ENCODE peak calls at places on chromosome 21, in seven cellular contexts. D is GM23338, X is ovary, H is tibial nerve, T is transverse colon, L is K562, O is heart left ventricle. B is an unnamed sample.

GRCh38 chr21:26389971-26390641 is 183.0 kb downstream of the CYYR1 start:
- DNase-seq in D (no peak), X (no peak), H (no peak), T (no peak), L (no peak), O (no peak), B (no peak)

GRCh38 chr21:40568756-40569155 is 278.2 kb downstream of the DSCAM start:
- DNase-seq in D (no peak), X (no peak), H (no peak), T (no peak), L (no peak), O (no peak), B (peak; percentile 80)

GRCh38 chr21:45959779-45960390 is 21.7 kb upstream of the COL6A1 start:
- DNase-seq in D (no peak), X (no peak), H (no peak), T (no peak), L (no peak), O (no peak), B (no peak)

GRCh38 chr21:45448810-45449657 is 44.1 kb downstream of the COL18A1 start:
- DNase-seq in D (no peak), X (no peak), H (no peak), T (no peak), L (no peak), O (peak; percentile 55), B (no peak)

GRCh38 chr21:36964832-36965719 is 1.4 kb downstream of the HLCS start:
- DNase-seq in D (no peak), X (no peak), H (no peak), T (no peak), L (peak; percentile 64), O (no peak), B (no peak)

GRCh38 chr21:38766987-38767722 is 38.6 kb upstream of the ETS2 start:
- DNase-seq in D (no peak), X (no peak), H (no peak), T (peak; percentile 42), L (no peak), O (no peak), B (no peak)

GRCh38 chr21:16741228-16741665 is 771.6 kb upstream of the CXADR start:
- DNase-seq in D (no peak), X (peak; percentile 51), H (no peak), T (no peak), L (no peak), O (peak; percentile 54), B (no peak)

GRCh38 chr21:35885942-35886541 is 174.3 kb downstream of the SETD4 start:
- DNase-seq in D (peak; percentile 10), X (no peak), H (no peak), T (no peak), L (no peak), O (no peak), B (no peak)

GRCh38 chr21:25107708-25108107 is 499.6 kb downstream of the MRPL39 start:
- DNase-seq in D (no peak), X (no peak), H (no peak), T (no peak), L (no peak), O (no peak), B (no peak)

GRCh38 chr21:45861156-45861870 is 120.3 kb upstream of the COL6A1 start:
- DNase-seq in D (no peak), X (no peak), H (no peak), T (no peak), L (no peak), O (no peak), B (no peak)

GRCh38 chr21:46475296-46475695 is 16.6 kb downstream of the DIP2A start:
- DNase-seq in D (no peak), X (no peak), H (no peak), T (no peak), L (no peak), O (no peak), B (no peak)

GRCh38 chr21:29481641-29482040 is 182.9 kb downstream of the BACH1 start:
- DNase-seq in D (no peak), X (no peak), H (no peak), T (no peak), L (no peak), O (no peak), B (no peak)

GRCh38 chr21:46191257-46191685 is 7.0 kb upstream of the SPATC1L start:
- DNase-seq in D (no peak), X (peak; percentile 40), H (peak; percentile 18), T (no peak), L (peak; percentile 48), O (peak; percentile 66), B (no peak)

GRCh38 chr21:46454634-46455390 is 3.9 kb upstream of the DIP2A start:
- DNase-seq in D (no peak), X (no peak), H (no peak), T (no peak), L (no peak), O (no peak), B (no peak)

GRCh38 chr21:17819878-17820232 is 699 bp upstream of the C21orf91 start:
- DNase-seq in D (peak; percentile 45), X (no peak), H (peak; percentile 23), T (no peak), L (no peak), O (no peak), B (no peak)

GRCh38 chr21:29647353-29647781 is 292.4 kb downstream of the GRIK1 start:
- DNase-seq in D (no peak), X (no peak), H (no peak), T (no peak), L (peak; percentile 97), O (no peak), B (no peak)

GRCh38 chr21:31875424-31876097 is 2.7 kb downstream of the HUNK start:
- DNase-seq in D (no peak), X (no peak), H (no peak), T (no peak), L (no peak), O (no peak), B (no peak)

GRCh38 chr21:29423051-29423450 is 124.3 kb downstream of the BACH1 start:
- DNase-seq in D (no peak), X (no peak), H (no peak), T (no peak), L (no peak), O (no peak), B (no peak)

GRCh38 chr21:28253378-28253777 is 739.3 kb downstream of the LTN1 start:
- DNase-seq in D (no peak), X (no peak), H (no peak), T (no peak), L (no peak), O (no peak), B (no peak)

GRCh38 chr21:31604591-31605190 is 54.8 kb upstream of the SOD1 start:
- DNase-seq in D (peak; percentile 89), X (peak; percentile 43), H (peak; percentile 25), T (peak; percentile 65), L (peak; percentile 84), O (peak; percentile 79), B (peak; percentile 72)

GRCh38 chr21:37419228-37419906 is 52.8 kb downstream of the DYRK1A start:
- DNase-seq in D (no peak), X (no peak), H (no peak), T (no peak), L (peak; percentile 25), O (no peak), B (no peak)

GRCh38 chr21:37631319-37632117 is 264.9 kb downstream of the DYRK1A start:
- DNase-seq in D (peak; percentile 86), X (no peak), H (no peak), T (no peak), L (no peak), O (no peak), B (no peak)

GRCh38 chr21:40516336-40516735 is 330.6 kb downstream of the DSCAM start:
- DNase-seq in D (peak; percentile 52), X (no peak), H (no peak), T (peak; percentile 12), L (no peak), O (no peak), B (no peak)

GRCh38 chr21:45401916-45402900 is 2.8 kb upstream of the COL18A1 start:
- DNase-seq in D (no peak), X (peak; percentile 43), H (no peak), T (no peak), L (no peak), O (peak; percentile 56), B (no peak)

GRCh38 chr21:39125752-39126485 is 57.3 kb downstream of the PSMG1 start:
- DNase-seq in D (peak; percentile 88), X (peak; percentile 48), H (no peak), T (peak; percentile 51), L (peak; percentile 56), O (no peak), B (peak; percentile 73)

GRCh38 chr21:21436012-21436545 is 437.9 kb downstream of the NCAM2 start:
- DNase-seq in D (no peak), X (no peak), H (no peak), T (no peak), L (no peak), O (no peak), B (no peak)

GRCh38 chr21:34869541-34869940 is 179.6 kb downstream of the RUNX1 start:
- DNase-seq in D (no peak), X (no peak), H (no peak), T (no peak), L (no peak), O (no peak), B (no peak)

GRCh38 chr21:34865922-34866271 is 183.2 kb downstream of the RUNX1 start:
- DNase-seq in D (peak; percentile 93), X (no peak), H (no peak), T (peak; percentile 28), L (no peak), O (no peak), B (no peak)

GRCh38 chr21:34864370-34865209 is 184.5 kb downstream of the RUNX1 start:
- DNase-seq in D (no peak), X (no peak), H (no peak), T (no peak), L (no peak), O (no peak), B (no peak)

GRCh38 chr21:34870246-34870645 is 178.9 kb downstream of the RUNX1 start:
- DNase-seq in D (no peak), X (no peak), H (no peak), T (no peak), L (no peak), O (no peak), B (no peak)

GRCh38 chr21:34867785-34868184 is 181.3 kb downstream of the RUNX1 start:
- DNase-seq in D (no peak), X (no peak), H (no peak), T (no peak), L (no peak), O (no peak), B (no peak)
- H3K27me3 ChIP-seq in D (peaks cover 61% of the 10 kb centered on the region), X (no peaks in the 10 kb centered on the region), H (no peaks in the 10 kb centered on the region), T (no peaks in the 10 kb centered on the region), L (no peaks in the 10 kb centered on the region), O (no peaks in the 10 kb centered on the region), B (peaks cover 99% of the 10 kb centered on the region)

GRCh38 chr21:33611006-33611744 is 22.7 kb upstream of the DONSON start:
- DNase-seq in D (no peak), X (no peak), H (no peak), T (no peak), L (no peak), O (no peak), B (no peak)
- H3K4me3 ChIP-seq in D (no peak overlapping the region), X (no peak overlapping the region), H (no peak overlapping the region), T (no peak overlapping the region), L (no peak overlapping the region), O (no peak overlapping the region), B (no peak overlapping the region)

GRCh38 chr21:33069645-33069993 is 322 bp upstream of the OLIG1 start:
- DNase-seq in D (no peak), X (no peak), H (no peak), T (no peak), L (no peak), O (no peak), B (no peak)
- H3K27me3 ChIP-seq in D (peaks cover 99% of the 10 kb centered on the region), X (no peaks in the 10 kb centered on the region), H (no peaks in the 10 kb centered on the region), T (peaks cover 100% of the 10 kb centered on the region), L (peaks cover 35% of the 10 kb centered on the region), O (peaks cover 33% of the 10 kb centered on the region), B (peaks cover 43% of the 10 kb centered on the region)

GRCh38 chr21:43027846-43028731 is 47.5 kb downstream of the CBS start:
- DNase-seq in D (no peak), X (no peak), H (no peak), T (no peak), L (no peak), O (no peak), B (no peak)
- H3K4me3 ChIP-seq in D (no peak overlapping the region), X (no peak overlapping the region), H (no peak overlapping the region), T (no peak overlapping the region), L (no peak overlapping the region), O (no peak overlapping the region), B (no peak overlapping the region)

B was measured in WERI-Rb-1.